ENCODE peak calls at places on chromosome 5, in eight cellular contexts. Y, G, A, C, V, X, H and B are unnamed samples. For H3K4me1, the result is how much of the 10 kb centered on the place peaks cover.

GRCh38 chr5:102811962-102812361 is 56.9 kb downstream of the PAM start:
- DNase-seq in Y (no peak), G (no peak), A (no peak), C (peak), V (no peak), X (no peak), H (no peak), B (no peak)

GRCh38 chr5:140339636-140340035 is 6.8 kb downstream of the HBEGF start:
- DNase-seq in Y (no peak), G (no peak), A (no peak), C (no peak), V (no peak), X (no peak), H (no peak), B (no peak)

GRCh38 chr5:129749101-129749500 is 1.2 kb downstream of the MINAR2 start:
- DNase-seq in Y (no peak), G (no peak), A (no peak), C (no peak), V (no peak), X (no peak), H (no peak), B (no peak)

GRCh38 chr5:116859666-116860320 is 285.2 kb upstream of the SEMA6A start:
- DNase-seq in Y (no peak), G (no peak), A (no peak), C (no peak), V (no peak), X (no peak), H (no peak), B (no peak)

GRCh38 chr5:14417232-14417730 is 164.3 kb upstream of the OTULINL start:
- DNase-seq in Y (no peak), G (no peak), A (no peak), C (peak), V (no peak), X (no peak), H (no peak), B (peak)

GRCh38 chr5:58016329-58016728 is 443.6 kb downstream of the PLK2 start:
- DNase-seq in Y (no peak), G (no peak), A (peak), C (peak), V (no peak), X (no peak), H (no peak), B (no peak)

GRCh38 chr5:35285435-35285834 is 55.1 kb upstream of the PRLR start:
- DNase-seq in Y (no peak), G (no peak), A (no peak), C (peak), V (no peak), X (no peak), H (no peak), B (no peak)

GRCh38 chr5:126138475-126139005 is 284.7 kb upstream of the GRAMD2B start:
- DNase-seq in Y (no peak), G (no peak), A (no peak), C (peak), V (no peak), X (no peak), H (no peak), B (no peak)

GRCh38 chr5:154179846-154180710 is 10.5 kb upstream of the GALNT10 start:
- DNase-seq in Y (no peak), G (no peak), A (no peak), C (peak), V (peak), X (no peak), H (no peak), B (no peak)

GRCh38 chr5:167699434-167699833 is 592.0 kb upstream of the WWC1 start:
- DNase-seq in Y (no peak), G (no peak), A (no peak), C (peak), V (no peak), X (no peak), H (no peak), B (no peak)

GRCh38 chr5:113195726-113196125 is 219.1 kb downstream of the DCP2 start:
- DNase-seq in Y (no peak), G (no peak), A (no peak), C (no peak), V (no peak), X (no peak), H (no peak), B (no peak)

GRCh38 chr5:113197456-113198200 is 221.0 kb downstream of the DCP2 start:
- DNase-seq in Y (no peak), G (no peak), A (no peak), C (no peak), V (no peak), X (no peak), H (no peak), B (peak)

GRCh38 chr5:113194125-113194524 is 217.5 kb downstream of the DCP2 start:
- DNase-seq in Y (no peak), G (no peak), A (no peak), C (no peak), V (no peak), X (no peak), H (no peak), B (no peak)

GRCh38 chr5:113193311-113193978 is 216.8 kb downstream of the DCP2 start:
- DNase-seq in Y (no peak), G (no peak), A (no peak), C (no peak), V (no peak), X (no peak), H (no peak), B (no peak)

GRCh38 chr5:113195197-113195715 is 218.7 kb downstream of the DCP2 start:
- DNase-seq in Y (no peak), G (no peak), A (no peak), C (no peak), V (no peak), X (no peak), H (no peak), B (no peak)
- H3K4me1 ChIP-seq in Y (under half), G (half or more), A (under half), C (under half), V (under half), X (under half), H (under half), B (under half)

GRCh38 chr5:143761663-143762062 is 50.3 kb upstream of the HMHB1 start:
- DNase-seq in Y (no peak), G (no peak), A (no peak), C (no peak), V (no peak), X (no peak), H (no peak), B (no peak)
- H3K4me3 ChIP-seq in Y (no peak), G (no peak), A (no peak), C (no peak), V (no peak), X (no peak), H (no peak), B (no peak)

GRCh38 chr5:149781612-149782011 is 51.5 kb downstream of the PPARGC1B start:
- DNase-seq in Y (peak), G (no peak), A (no peak), C (no peak), V (no peak), X (no peak), H (no peak), B (no peak)
- H3K27ac ChIP-seq in Y (no peak), G (no peak), A (no peak), C (no peak), V (peak), X (no peak), H (no peak), B (peak)

GRCh38 chr5:156191547-156191946 is 135.4 kb upstream of the SGCD start:
- DNase-seq in Y (no peak), G (no peak), A (no peak), C (no peak), V (no peak), X (no peak), H (no peak), B (no peak)
- H3K4me1 ChIP-seq in Y (under half), G (under half), A (under half), C (under half), V (under half), X (under half), H (under half), B (under half)

DNA sequence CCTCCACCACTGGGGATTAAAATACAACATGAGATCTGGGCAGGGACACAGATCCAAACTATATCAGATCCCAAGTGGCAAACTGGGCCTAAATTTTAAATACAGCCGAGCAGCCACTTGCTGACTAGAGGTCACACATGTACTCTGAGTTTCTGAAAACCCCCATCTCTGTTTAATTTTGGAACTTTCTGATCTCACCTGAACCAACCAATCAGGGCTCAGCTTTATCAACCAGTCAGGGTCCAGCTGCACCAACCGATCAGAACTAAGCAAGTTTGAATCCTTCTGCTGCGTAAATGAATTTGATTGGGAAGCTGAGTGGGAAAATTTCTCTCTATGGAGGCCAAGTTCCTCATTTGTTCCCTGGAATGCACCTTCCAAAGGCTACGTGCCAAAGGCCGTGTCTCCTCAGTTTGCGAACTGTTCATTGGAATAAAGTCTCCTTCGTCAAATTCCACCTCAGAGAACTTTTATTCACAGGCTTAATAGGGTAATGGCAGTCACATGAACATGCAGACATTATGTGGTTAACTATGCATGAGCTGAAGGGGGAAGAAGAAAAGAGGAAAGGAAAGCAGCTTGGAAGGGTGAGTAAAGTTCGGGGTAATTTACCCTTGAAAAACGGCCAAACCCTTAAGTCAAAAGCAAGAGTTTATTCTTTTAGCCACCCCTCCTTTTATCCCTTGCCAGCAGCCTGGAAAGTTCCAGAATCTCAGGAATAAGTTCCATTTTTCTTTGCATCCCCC is 3.7 kb downstream of the CD180 start:
- DNase-seq in Y (no peak), G (no peak), A (no peak), C (no peak), V (no peak), X (no peak), H (no peak), B (no peak)
- H3K4me3 ChIP-seq in Y (no peak), G (no peak), A (no peak), C (no peak), V (no peak), X (no peak), H (no peak), B (no peak)

GRCh38 chr5:150024241-150024984 is 23.9 kb downstream of the HMGXB3 start:
- DNase-seq in Y (no peak), G (no peak), A (no peak), C (no peak), V (no peak), X (no peak), H (no peak), B (no peak)
- H3K27ac ChIP-seq in Y (no peak), G (no peak), A (peak), C (no peak), V (peak), X (no peak), H (no peak), B (peak)

DNA sequence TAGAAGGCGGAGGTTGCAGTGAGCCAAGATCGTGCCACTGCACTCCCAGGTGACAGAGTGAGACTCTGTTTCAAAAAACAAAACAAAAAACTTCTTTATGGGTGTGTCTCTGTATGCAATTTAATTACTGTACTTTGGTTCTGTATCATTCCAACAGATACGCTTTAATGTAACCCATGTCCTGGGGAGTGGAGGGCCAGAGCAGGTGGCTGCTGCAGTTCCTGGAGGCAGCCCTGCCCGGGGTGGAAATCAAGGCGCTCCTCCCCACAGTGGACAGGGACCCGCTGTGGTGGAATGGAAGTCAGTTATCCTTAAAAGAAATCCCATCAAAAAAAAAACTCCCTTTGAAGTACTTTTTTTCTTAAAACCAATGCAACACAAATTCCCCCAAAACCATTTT is 1.9 kb downstream of the DAP start:
- DNase-seq in Y (no peak), G (no peak), A (no peak), C (no peak), V (no peak), X (no peak), H (no peak), B (no peak)
- H3K4me1 ChIP-seq in Y (under half), G (under half), A (under half), C (under half), V (under half), X (under half), H (under half), B (under half)